ENCODE peak calls at places on chromosomes 13 and 19, in nine cellular contexts. One of them, this sample, is unnamed.

GRCh38 chr19:33373701-33374405 is at the start of gene CEBPG:
- DNase-seq in mesothelial cell of epicardium: peak
- DNase-seq in activated CD8-positive, alpha-beta memory T cell treated with anti-CD3 and anti-CD28 coated beads for 4 hours: peak
- DNase-seq in osteoblast: peak
- DNase-seq in stimulated activated effector memory CD8-positive, alpha-beta T cell treated with anti-CD3 and anti-CD28 coated beads, Interleukin-12 subunit alpha, Interleukin-12 subunit beta, amount 100 ng/mL, for 72 hours: no peak
- DNase-seq in IMR-90: peak
- DNase-seq in stimulated activated CD8-positive, alpha-beta memory T cell treated with anti-CD3 and anti-CD28 coated beads, Interleukin-12 subunit alpha, Interleukin-12 subunit beta, amount 100 ng/mL, for 4 hours: no peak
- DNase-seq in heart right ventricle: peak
- DNase-seq in lower lobe of right lung: peak
- DNase-seq in this sample: peak

GRCh38 chr13:43865892-43866291 is 13.6 kb downstream of the CCDC122 start:
- DNase-seq in mesothelial cell of epicardium: no peak
- DNase-seq in activated CD8-positive, alpha-beta memory T cell treated with anti-CD3 and anti-CD28 coated beads for 4 hours: no peak
- DNase-seq in osteoblast: no peak
- DNase-seq in stimulated activated effector memory CD8-positive, alpha-beta T cell treated with anti-CD3 and anti-CD28 coated beads, Interleukin-12 subunit alpha, Interleukin-12 subunit beta, amount 100 ng/mL, for 72 hours: no peak
- DNase-seq in IMR-90: peak
- DNase-seq in stimulated activated CD8-positive, alpha-beta memory T cell treated with anti-CD3 and anti-CD28 coated beads, Interleukin-12 subunit alpha, Interleukin-12 subunit beta, amount 100 ng/mL, for 4 hours: no peak
- DNase-seq in heart right ventricle: no peak
- DNase-seq in lower lobe of right lung: no peak
- DNase-seq in this sample: no peak

GRCh38 chr13:52868190-52868589 is 19.8 kb upstream of the PCDH8 start:
- DNase-seq in mesothelial cell of epicardium: no peak
- DNase-seq in activated CD8-positive, alpha-beta memory T cell treated with anti-CD3 and anti-CD28 coated beads for 4 hours: no peak
- DNase-seq in osteoblast: no peak
- DNase-seq in stimulated activated effector memory CD8-positive, alpha-beta T cell treated with anti-CD3 and anti-CD28 coated beads, Interleukin-12 subunit alpha, Interleukin-12 subunit beta, amount 100 ng/mL, for 72 hours: no peak
- DNase-seq in IMR-90: no peak
- DNase-seq in stimulated activated CD8-positive, alpha-beta memory T cell treated with anti-CD3 and anti-CD28 coated beads, Interleukin-12 subunit alpha, Interleukin-12 subunit beta, amount 100 ng/mL, for 4 hours: no peak
- DNase-seq in heart right ventricle: no peak
- DNase-seq in lower lobe of right lung: no peak
- DNase-seq in this sample: no peak

GRCh38 chr13:93260591-93260990 is 34.0 kb downstream of the GPC6 start:
- DNase-seq in mesothelial cell of epicardium: no peak
- DNase-seq in activated CD8-positive, alpha-beta memory T cell treated with anti-CD3 and anti-CD28 coated beads for 4 hours: no peak
- DNase-seq in osteoblast: no peak
- DNase-seq in stimulated activated effector memory CD8-positive, alpha-beta T cell treated with anti-CD3 and anti-CD28 coated beads, Interleukin-12 subunit alpha, Interleukin-12 subunit beta, amount 100 ng/mL, for 72 hours: no peak
- DNase-seq in IMR-90: peak
- DNase-seq in stimulated activated CD8-positive, alpha-beta memory T cell treated with anti-CD3 and anti-CD28 coated beads, Interleukin-12 subunit alpha, Interleukin-12 subunit beta, amount 100 ng/mL, for 4 hours: no peak
- DNase-seq in heart right ventricle: no peak
- DNase-seq in lower lobe of right lung: no peak
- DNase-seq in this sample: no peak

GRCh38 chr13:45456196-45456972 is 8.4 kb upstream of the COG3 start:
- DNase-seq in mesothelial cell of epicardium: no peak
- DNase-seq in activated CD8-positive, alpha-beta memory T cell treated with anti-CD3 and anti-CD28 coated beads for 4 hours: no peak
- DNase-seq in osteoblast: peak
- DNase-seq in stimulated activated effector memory CD8-positive, alpha-beta T cell treated with anti-CD3 and anti-CD28 coated beads, Interleukin-12 subunit alpha, Interleukin-12 subunit beta, amount 100 ng/mL, for 72 hours: no peak
- DNase-seq in IMR-90: peak
- DNase-seq in stimulated activated CD8-positive, alpha-beta memory T cell treated with anti-CD3 and anti-CD28 coated beads, Interleukin-12 subunit alpha, Interleukin-12 subunit beta, amount 100 ng/mL, for 4 hours: no peak
- DNase-seq in heart right ventricle: no peak
- DNase-seq in lower lobe of right lung: no peak
- DNase-seq in this sample: no peak

GRCh38 chr19:48218964-48219363 is 36.7 kb downstream of the CARD8 start:
- DNase-seq in mesothelial cell of epicardium: no peak
- DNase-seq in activated CD8-positive, alpha-beta memory T cell treated with anti-CD3 and anti-CD28 coated beads for 4 hours: no peak
- DNase-seq in osteoblast: no peak
- DNase-seq in stimulated activated effector memory CD8-positive, alpha-beta T cell treated with anti-CD3 and anti-CD28 coated beads, Interleukin-12 subunit alpha, Interleukin-12 subunit beta, amount 100 ng/mL, for 72 hours: no peak
- DNase-seq in IMR-90: peak
- DNase-seq in stimulated activated CD8-positive, alpha-beta memory T cell treated with anti-CD3 and anti-CD28 coated beads, Interleukin-12 subunit alpha, Interleukin-12 subunit beta, amount 100 ng/mL, for 4 hours: no peak
- DNase-seq in heart right ventricle: no peak
- DNase-seq in lower lobe of right lung: no peak
- DNase-seq in this sample: no peak

GRCh38 chr13:51520524-51520923 is 63.7 kb upstream of the WDFY2 start:
- DNase-seq in mesothelial cell of epicardium: no peak
- DNase-seq in activated CD8-positive, alpha-beta memory T cell treated with anti-CD3 and anti-CD28 coated beads for 4 hours: no peak
- DNase-seq in osteoblast: peak
- DNase-seq in stimulated activated effector memory CD8-positive, alpha-beta T cell treated with anti-CD3 and anti-CD28 coated beads, Interleukin-12 subunit alpha, Interleukin-12 subunit beta, amount 100 ng/mL, for 72 hours: no peak
- DNase-seq in IMR-90: peak
- DNase-seq in stimulated activated CD8-positive, alpha-beta memory T cell treated with anti-CD3 and anti-CD28 coated beads, Interleukin-12 subunit alpha, Interleukin-12 subunit beta, amount 100 ng/mL, for 4 hours: no peak
- DNase-seq in heart right ventricle: no peak
- DNase-seq in lower lobe of right lung: no peak
- DNase-seq in this sample: no peak

GRCh38 chr19:27774827-27775226 is 1438.1 kb downstream of the UQCRFS1 start:
- DNase-seq in mesothelial cell of epicardium: no peak
- DNase-seq in activated CD8-positive, alpha-beta memory T cell treated with anti-CD3 and anti-CD28 coated beads for 4 hours: no peak
- DNase-seq in osteoblast: no peak
- DNase-seq in stimulated activated effector memory CD8-positive, alpha-beta T cell treated with anti-CD3 and anti-CD28 coated beads, Interleukin-12 subunit alpha, Interleukin-12 subunit beta, amount 100 ng/mL, for 72 hours: no peak
- DNase-seq in IMR-90: no peak
- DNase-seq in stimulated activated CD8-positive, alpha-beta memory T cell treated with anti-CD3 and anti-CD28 coated beads, Interleukin-12 subunit alpha, Interleukin-12 subunit beta, amount 100 ng/mL, for 4 hours: no peak
- DNase-seq in heart right ventricle: no peak
- DNase-seq in lower lobe of right lung: no peak
- DNase-seq in this sample: no peak

GRCh38 chr19:23991170-23991569 is 76.5 kb downstream of the ZNF726 start:
- DNase-seq in mesothelial cell of epicardium: no peak
- DNase-seq in activated CD8-positive, alpha-beta memory T cell treated with anti-CD3 and anti-CD28 coated beads for 4 hours: no peak
- DNase-seq in osteoblast: no peak
- DNase-seq in stimulated activated effector memory CD8-positive, alpha-beta T cell treated with anti-CD3 and anti-CD28 coated beads, Interleukin-12 subunit alpha, Interleukin-12 subunit beta, amount 100 ng/mL, for 72 hours: no peak
- DNase-seq in IMR-90: no peak
- DNase-seq in stimulated activated CD8-positive, alpha-beta memory T cell treated with anti-CD3 and anti-CD28 coated beads, Interleukin-12 subunit alpha, Interleukin-12 subunit beta, amount 100 ng/mL, for 4 hours: no peak
- DNase-seq in heart right ventricle: peak
- DNase-seq in lower lobe of right lung: no peak
- DNase-seq in this sample: no peak

GRCh38 chr13:36997716-36998427 is 1.3 kb downstream of the ALG5 start:
- DNase-seq in mesothelial cell of epicardium: no peak
- DNase-seq in activated CD8-positive, alpha-beta memory T cell treated with anti-CD3 and anti-CD28 coated beads for 4 hours: no peak
- DNase-seq in osteoblast: peak
- DNase-seq in stimulated activated effector memory CD8-positive, alpha-beta T cell treated with anti-CD3 and anti-CD28 coated beads, Interleukin-12 subunit alpha, Interleukin-12 subunit beta, amount 100 ng/mL, for 72 hours: no peak
- DNase-seq in IMR-90: peak
- DNase-seq in stimulated activated CD8-positive, alpha-beta memory T cell treated with anti-CD3 and anti-CD28 coated beads, Interleukin-12 subunit alpha, Interleukin-12 subunit beta, amount 100 ng/mL, for 4 hours: no peak
- DNase-seq in heart right ventricle: no peak
- DNase-seq in lower lobe of right lung: no peak
- DNase-seq in this sample: no peak

GRCh38 chr13:94249512-94249911 is 230.0 kb downstream of the DCT start:
- DNase-seq in mesothelial cell of epicardium: no peak
- DNase-seq in activated CD8-positive, alpha-beta memory T cell treated with anti-CD3 and anti-CD28 coated beads for 4 hours: no peak
- DNase-seq in osteoblast: peak
- DNase-seq in stimulated activated effector memory CD8-positive, alpha-beta T cell treated with anti-CD3 and anti-CD28 coated beads, Interleukin-12 subunit alpha, Interleukin-12 subunit beta, amount 100 ng/mL, for 72 hours: no peak
- DNase-seq in IMR-90: peak
- DNase-seq in stimulated activated CD8-positive, alpha-beta memory T cell treated with anti-CD3 and anti-CD28 coated beads, Interleukin-12 subunit alpha, Interleukin-12 subunit beta, amount 100 ng/mL, for 4 hours: no peak
- DNase-seq in heart right ventricle: no peak
- DNase-seq in lower lobe of right lung: no peak
- DNase-seq in this sample: no peak

GRCh38 chr13:19927117-19927734 is 31.3 kb upstream of the ZMYM2 start:
- DNase-seq in mesothelial cell of epicardium: no peak
- DNase-seq in activated CD8-positive, alpha-beta memory T cell treated with anti-CD3 and anti-CD28 coated beads for 4 hours: no peak
- DNase-seq in osteoblast: peak
- DNase-seq in stimulated activated effector memory CD8-positive, alpha-beta T cell treated with anti-CD3 and anti-CD28 coated beads, Interleukin-12 subunit alpha, Interleukin-12 subunit beta, amount 100 ng/mL, for 72 hours: no peak
- DNase-seq in IMR-90: peak
- DNase-seq in stimulated activated CD8-positive, alpha-beta memory T cell treated with anti-CD3 and anti-CD28 coated beads, Interleukin-12 subunit alpha, Interleukin-12 subunit beta, amount 100 ng/mL, for 4 hours: no peak
- DNase-seq in heart right ventricle: no peak
- DNase-seq in lower lobe of right lung: no peak
- DNase-seq in this sample: no peak

GRCh38 chr19:11359421-11359820 is 4.2 kb downstream of the PLPPR2 start:
- DNase-seq in mesothelial cell of epicardium: no peak
- DNase-seq in activated CD8-positive, alpha-beta memory T cell treated with anti-CD3 and anti-CD28 coated beads for 4 hours: no peak
- DNase-seq in osteoblast: peak
- DNase-seq in stimulated activated effector memory CD8-positive, alpha-beta T cell treated with anti-CD3 and anti-CD28 coated beads, Interleukin-12 subunit alpha, Interleukin-12 subunit beta, amount 100 ng/mL, for 72 hours: no peak
- DNase-seq in IMR-90: no peak
- DNase-seq in stimulated activated CD8-positive, alpha-beta memory T cell treated with anti-CD3 and anti-CD28 coated beads, Interleukin-12 subunit alpha, Interleukin-12 subunit beta, amount 100 ng/mL, for 4 hours: no peak
- DNase-seq in heart right ventricle: no peak
- DNase-seq in lower lobe of right lung: no peak
- DNase-seq in this sample: no peak

GRCh38 chr13:24118576-24118975 is 41.9 kb upstream of the SPATA13 start:
- DNase-seq in mesothelial cell of epicardium: no peak
- DNase-seq in activated CD8-positive, alpha-beta memory T cell treated with anti-CD3 and anti-CD28 coated beads for 4 hours: no peak
- DNase-seq in osteoblast: no peak
- DNase-seq in stimulated activated effector memory CD8-positive, alpha-beta T cell treated with anti-CD3 and anti-CD28 coated beads, Interleukin-12 subunit alpha, Interleukin-12 subunit beta, amount 100 ng/mL, for 72 hours: no peak
- DNase-seq in IMR-90: no peak
- DNase-seq in stimulated activated CD8-positive, alpha-beta memory T cell treated with anti-CD3 and anti-CD28 coated beads, Interleukin-12 subunit alpha, Interleukin-12 subunit beta, amount 100 ng/mL, for 4 hours: no peak
- DNase-seq in heart right ventricle: no peak
- DNase-seq in lower lobe of right lung: no peak
- DNase-seq in this sample: no peak

GRCh38 chr19:45443462-45444317 is 20.0 kb upstream of the ERCC1 start:
- DNase-seq in mesothelial cell of epicardium: peak
- DNase-seq in activated CD8-positive, alpha-beta memory T cell treated with anti-CD3 and anti-CD28 coated beads for 4 hours: no peak
- DNase-seq in osteoblast: peak
- DNase-seq in stimulated activated effector memory CD8-positive, alpha-beta T cell treated with anti-CD3 and anti-CD28 coated beads, Interleukin-12 subunit alpha, Interleukin-12 subunit beta, amount 100 ng/mL, for 72 hours: peak
- DNase-seq in IMR-90: peak
- DNase-seq in stimulated activated CD8-positive, alpha-beta memory T cell treated with anti-CD3 and anti-CD28 coated beads, Interleukin-12 subunit alpha, Interleukin-12 subunit beta, amount 100 ng/mL, for 4 hours: peak
- DNase-seq in heart right ventricle: peak
- DNase-seq in lower lobe of right lung: peak
- DNase-seq in this sample: peak

GRCh38 chr13:107788464-107789165 is 426.7 kb downstream of the LIG4 start:
- DNase-seq in mesothelial cell of epicardium: no peak
- DNase-seq in activated CD8-positive, alpha-beta memory T cell treated with anti-CD3 and anti-CD28 coated beads for 4 hours: no peak
- DNase-seq in osteoblast: no peak
- DNase-seq in stimulated activated effector memory CD8-positive, alpha-beta T cell treated with anti-CD3 and anti-CD28 coated beads, Interleukin-12 subunit alpha, Interleukin-12 subunit beta, amount 100 ng/mL, for 72 hours: no peak
- DNase-seq in IMR-90: no peak
- DNase-seq in stimulated activated CD8-positive, alpha-beta memory T cell treated with anti-CD3 and anti-CD28 coated beads, Interleukin-12 subunit alpha, Interleukin-12 subunit beta, amount 100 ng/mL, for 4 hours: no peak
- DNase-seq in heart right ventricle: no peak
- DNase-seq in lower lobe of right lung: no peak
- DNase-seq in this sample: no peak

GRCh38 chr19:48859711-48860572 is 8.5 kb downstream of the PLEKHA4 start:
- DNase-seq in mesothelial cell of epicardium: no peak
- DNase-seq in activated CD8-positive, alpha-beta memory T cell treated with anti-CD3 and anti-CD28 coated beads for 4 hours: no peak
- DNase-seq in osteoblast: peak
- DNase-seq in stimulated activated effector memory CD8-positive, alpha-beta T cell treated with anti-CD3 and anti-CD28 coated beads, Interleukin-12 subunit alpha, Interleukin-12 subunit beta, amount 100 ng/mL, for 72 hours: no peak
- DNase-seq in IMR-90: no peak
- DNase-seq in stimulated activated CD8-positive, alpha-beta memory T cell treated with anti-CD3 and anti-CD28 coated beads, Interleukin-12 subunit alpha, Interleukin-12 subunit beta, amount 100 ng/mL, for 4 hours: no peak
- DNase-seq in heart right ventricle: no peak
- DNase-seq in lower lobe of right lung: peak
- DNase-seq in this sample: no peak

GRCh38 chr13:31518666-31519065 is 220.7 kb upstream of the RXFP2 start:
- DNase-seq in mesothelial cell of epicardium: no peak
- DNase-seq in activated CD8-positive, alpha-beta memory T cell treated with anti-CD3 and anti-CD28 coated beads for 4 hours: no peak
- DNase-seq in osteoblast: no peak
- DNase-seq in stimulated activated effector memory CD8-positive, alpha-beta T cell treated with anti-CD3 and anti-CD28 coated beads, Interleukin-12 subunit alpha, Interleukin-12 subunit beta, amount 100 ng/mL, for 72 hours: no peak
- DNase-seq in IMR-90: no peak
- DNase-seq in stimulated activated CD8-positive, alpha-beta memory T cell treated with anti-CD3 and anti-CD28 coated beads, Interleukin-12 subunit alpha, Interleukin-12 subunit beta, amount 100 ng/mL, for 4 hours: no peak
- DNase-seq in heart right ventricle: no peak
- DNase-seq in lower lobe of right lung: no peak
- DNase-seq in this sample: no peak

GRCh38 chr13:36193151-36193855 is 21.1 kb downstream of the SOHLH2 start:
- DNase-seq in mesothelial cell of epicardium: no peak
- DNase-seq in activated CD8-positive, alpha-beta memory T cell treated with anti-CD3 and anti-CD28 coated beads for 4 hours: no peak
- DNase-seq in osteoblast: no peak
- DNase-seq in stimulated activated effector memory CD8-positive, alpha-beta T cell treated with anti-CD3 and anti-CD28 coated beads, Interleukin-12 subunit alpha, Interleukin-12 subunit beta, amount 100 ng/mL, for 72 hours: no peak
- DNase-seq in IMR-90: no peak
- DNase-seq in stimulated activated CD8-positive, alpha-beta memory T cell treated with anti-CD3 and anti-CD28 coated beads, Interleukin-12 subunit alpha, Interleukin-12 subunit beta, amount 100 ng/mL, for 4 hours: no peak
- DNase-seq in heart right ventricle: no peak
- DNase-seq in lower lobe of right lung: no peak
- DNase-seq in this sample: no peak

GRCh38 chr19:37885392-37885791 is 21.0 kb downstream of the WDR87 start:
- DNase-seq in mesothelial cell of epicardium: no peak
- DNase-seq in activated CD8-positive, alpha-beta memory T cell treated with anti-CD3 and anti-CD28 coated beads for 4 hours: no peak
- DNase-seq in osteoblast: no peak
- DNase-seq in stimulated activated effector memory CD8-positive, alpha-beta T cell treated with anti-CD3 and anti-CD28 coated beads, Interleukin-12 subunit alpha, Interleukin-12 subunit beta, amount 100 ng/mL, for 72 hours: no peak
- DNase-seq in IMR-90: no peak
- DNase-seq in stimulated activated CD8-positive, alpha-beta memory T cell treated with anti-CD3 and anti-CD28 coated beads, Interleukin-12 subunit alpha, Interleukin-12 subunit beta, amount 100 ng/mL, for 4 hours: no peak
- DNase-seq in heart right ventricle: no peak
- DNase-seq in lower lobe of right lung: no peak
- DNase-seq in this sample: no peak

GRCh38 chr13:78977311-78977710 is 318.4 kb upstream of the OBI1 start:
- DNase-seq in mesothelial cell of epicardium: no peak
- DNase-seq in activated CD8-positive, alpha-beta memory T cell treated with anti-CD3 and anti-CD28 coated beads for 4 hours: no peak
- DNase-seq in osteoblast: no peak
- DNase-seq in stimulated activated effector memory CD8-positive, alpha-beta T cell treated with anti-CD3 and anti-CD28 coated beads, Interleukin-12 subunit alpha, Interleukin-12 subunit beta, amount 100 ng/mL, for 72 hours: no peak
- DNase-seq in IMR-90: no peak
- DNase-seq in stimulated activated CD8-positive, alpha-beta memory T cell treated with anti-CD3 and anti-CD28 coated beads, Interleukin-12 subunit alpha, Interleukin-12 subunit beta, amount 100 ng/mL, for 4 hours: no peak
- DNase-seq in heart right ventricle: no peak
- DNase-seq in lower lobe of right lung: no peak
- DNase-seq in this sample: no peak

GRCh38 chr13:29573190-29573589 is 22.3 kb downstream of the SLC7A1 start:
- DNase-seq in mesothelial cell of epicardium: no peak
- DNase-seq in activated CD8-positive, alpha-beta memory T cell treated with anti-CD3 and anti-CD28 coated beads for 4 hours: no peak
- DNase-seq in osteoblast: no peak
- DNase-seq in stimulated activated effector memory CD8-positive, alpha-beta T cell treated with anti-CD3 and anti-CD28 coated beads, Interleukin-12 subunit alpha, Interleukin-12 subunit beta, amount 100 ng/mL, for 72 hours: no peak
- DNase-seq in IMR-90: peak
- DNase-seq in stimulated activated CD8-positive, alpha-beta memory T cell treated with anti-CD3 and anti-CD28 coated beads, Interleukin-12 subunit alpha, Interleukin-12 subunit beta, amount 100 ng/mL, for 4 hours: no peak
- DNase-seq in heart right ventricle: no peak
- DNase-seq in lower lobe of right lung: no peak
- DNase-seq in this sample: no peak

GRCh38 chr19:3224346-3225325 is at the start of gene CELF5:
- DNase-seq in mesothelial cell of epicardium: peak
- DNase-seq in activated CD8-positive, alpha-beta memory T cell treated with anti-CD3 and anti-CD28 coated beads for 4 hours: peak
- DNase-seq in osteoblast: peak
- DNase-seq in stimulated activated effector memory CD8-positive, alpha-beta T cell treated with anti-CD3 and anti-CD28 coated beads, Interleukin-12 subunit alpha, Interleukin-12 subunit beta, amount 100 ng/mL, for 72 hours: peak
- DNase-seq in IMR-90: no peak
- DNase-seq in stimulated activated CD8-positive, alpha-beta memory T cell treated with anti-CD3 and anti-CD28 coated beads, Interleukin-12 subunit alpha, Interleukin-12 subunit beta, amount 100 ng/mL, for 4 hours: peak
- DNase-seq in heart right ventricle: no peak
- DNase-seq in lower lobe of right lung: no peak
- DNase-seq in this sample: peak

GRCh38 chr13:79794936-79795335 is 314.0 kb downstream of the NDFIP2 start:
- DNase-seq in mesothelial cell of epicardium: no peak
- DNase-seq in activated CD8-positive, alpha-beta memory T cell treated with anti-CD3 and anti-CD28 coated beads for 4 hours: no peak
- DNase-seq in osteoblast: no peak
- DNase-seq in stimulated activated effector memory CD8-positive, alpha-beta T cell treated with anti-CD3 and anti-CD28 coated beads, Interleukin-12 subunit alpha, Interleukin-12 subunit beta, amount 100 ng/mL, for 72 hours: no peak
- DNase-seq in IMR-90: no peak
- DNase-seq in stimulated activated CD8-positive, alpha-beta memory T cell treated with anti-CD3 and anti-CD28 coated beads, Interleukin-12 subunit alpha, Interleukin-12 subunit beta, amount 100 ng/mL, for 4 hours: no peak
- DNase-seq in heart right ventricle: no peak
- DNase-seq in lower lobe of right lung: no peak
- DNase-seq in this sample: no peak

GRCh38 chr13:74758188-74758587 is 624.0 kb upstream of the KLF12 start:
- DNase-seq in mesothelial cell of epicardium: no peak
- DNase-seq in activated CD8-positive, alpha-beta memory T cell treated with anti-CD3 and anti-CD28 coated beads for 4 hours: no peak
- DNase-seq in osteoblast: no peak
- DNase-seq in stimulated activated effector memory CD8-positive, alpha-beta T cell treated with anti-CD3 and anti-CD28 coated beads, Interleukin-12 subunit alpha, Interleukin-12 subunit beta, amount 100 ng/mL, for 72 hours: no peak
- DNase-seq in IMR-90: no peak
- DNase-seq in stimulated activated CD8-positive, alpha-beta memory T cell treated with anti-CD3 and anti-CD28 coated beads, Interleukin-12 subunit alpha, Interleukin-12 subunit beta, amount 100 ng/mL, for 4 hours: no peak
- DNase-seq in heart right ventricle: no peak
- DNase-seq in lower lobe of right lung: no peak
- DNase-seq in this sample: no peak

GRCh38 chr19:30226464-30227070 is 145.6 kb upstream of the ZNF536 start:
- DNase-seq in mesothelial cell of epicardium: no peak
- DNase-seq in activated CD8-positive, alpha-beta memory T cell treated with anti-CD3 and anti-CD28 coated beads for 4 hours: no peak
- DNase-seq in osteoblast: peak
- DNase-seq in stimulated activated effector memory CD8-positive, alpha-beta T cell treated with anti-CD3 and anti-CD28 coated beads, Interleukin-12 subunit alpha, Interleukin-12 subunit beta, amount 100 ng/mL, for 72 hours: no peak
- DNase-seq in IMR-90: no peak
- DNase-seq in stimulated activated CD8-positive, alpha-beta memory T cell treated with anti-CD3 and anti-CD28 coated beads, Interleukin-12 subunit alpha, Interleukin-12 subunit beta, amount 100 ng/mL, for 4 hours: no peak
- DNase-seq in heart right ventricle: no peak
- DNase-seq in lower lobe of right lung: no peak
- DNase-seq in this sample: no peak

GRCh38 chr13:51125495-51126226 is 14.6 kb upstream of the C13orf42 start:
- DNase-seq in mesothelial cell of epicardium: no peak
- DNase-seq in activated CD8-positive, alpha-beta memory T cell treated with anti-CD3 and anti-CD28 coated beads for 4 hours: no peak
- DNase-seq in osteoblast: peak
- DNase-seq in stimulated activated effector memory CD8-positive, alpha-beta T cell treated with anti-CD3 and anti-CD28 coated beads, Interleukin-12 subunit alpha, Interleukin-12 subunit beta, amount 100 ng/mL, for 72 hours: peak
- DNase-seq in IMR-90: peak
- DNase-seq in stimulated activated CD8-positive, alpha-beta memory T cell treated with anti-CD3 and anti-CD28 coated beads, Interleukin-12 subunit alpha, Interleukin-12 subunit beta, amount 100 ng/mL, for 4 hours: no peak
- DNase-seq in heart right ventricle: peak
- DNase-seq in lower lobe of right lung: peak
- DNase-seq in this sample: no peak

GRCh38 chr19:36213793-36214387 is 575 bp downstream of the ZNF565 start:
- DNase-seq in mesothelial cell of epicardium: peak
- DNase-seq in activated CD8-positive, alpha-beta memory T cell treated with anti-CD3 and anti-CD28 coated beads for 4 hours: peak
- DNase-seq in osteoblast: peak
- DNase-seq in stimulated activated effector memory CD8-positive, alpha-beta T cell treated with anti-CD3 and anti-CD28 coated beads, Interleukin-12 subunit alpha, Interleukin-12 subunit beta, amount 100 ng/mL, for 72 hours: no peak
- DNase-seq in IMR-90: peak
- DNase-seq in stimulated activated CD8-positive, alpha-beta memory T cell treated with anti-CD3 and anti-CD28 coated beads, Interleukin-12 subunit alpha, Interleukin-12 subunit beta, amount 100 ng/mL, for 4 hours: no peak
- DNase-seq in heart right ventricle: peak
- DNase-seq in lower lobe of right lung: peak
- DNase-seq in this sample: no peak

GRCh38 chr19:55640043-55640576 is 692 bp upstream of the ZNF580 start:
- DNase-seq in mesothelial cell of epicardium: no peak
- DNase-seq in activated CD8-positive, alpha-beta memory T cell treated with anti-CD3 and anti-CD28 coated beads for 4 hours: peak
- DNase-seq in osteoblast: peak
- DNase-seq in stimulated activated effector memory CD8-positive, alpha-beta T cell treated with anti-CD3 and anti-CD28 coated beads, Interleukin-12 subunit alpha, Interleukin-12 subunit beta, amount 100 ng/mL, for 72 hours: peak
- DNase-seq in IMR-90: peak
- DNase-seq in stimulated activated CD8-positive, alpha-beta memory T cell treated with anti-CD3 and anti-CD28 coated beads, Interleukin-12 subunit alpha, Interleukin-12 subunit beta, amount 100 ng/mL, for 4 hours: peak
- DNase-seq in heart right ventricle: peak
- DNase-seq in lower lobe of right lung: peak
- DNase-seq in this sample: peak

GRCh38 chr13:77810430-77810829 is 108.2 kb downstream of the EDNRB start:
- DNase-seq in mesothelial cell of epicardium: no peak
- DNase-seq in activated CD8-positive, alpha-beta memory T cell treated with anti-CD3 and anti-CD28 coated beads for 4 hours: no peak
- DNase-seq in osteoblast: no peak
- DNase-seq in stimulated activated effector memory CD8-positive, alpha-beta T cell treated with anti-CD3 and anti-CD28 coated beads, Interleukin-12 subunit alpha, Interleukin-12 subunit beta, amount 100 ng/mL, for 72 hours: no peak
- DNase-seq in IMR-90: peak
- DNase-seq in stimulated activated CD8-positive, alpha-beta memory T cell treated with anti-CD3 and anti-CD28 coated beads, Interleukin-12 subunit alpha, Interleukin-12 subunit beta, amount 100 ng/mL, for 4 hours: no peak
- DNase-seq in heart right ventricle: no peak
- DNase-seq in lower lobe of right lung: no peak
- DNase-seq in this sample: no peak

GRCh38 chr19:10412257-10412977 is 7.9 kb upstream of the PDE4A start:
- DNase-seq in mesothelial cell of epicardium: no peak
- DNase-seq in activated CD8-positive, alpha-beta memory T cell treated with anti-CD3 and anti-CD28 coated beads for 4 hours: no peak
- DNase-seq in osteoblast: no peak
- DNase-seq in stimulated activated effector memory CD8-positive, alpha-beta T cell treated with anti-CD3 and anti-CD28 coated beads, Interleukin-12 subunit alpha, Interleukin-12 subunit beta, amount 100 ng/mL, for 72 hours: no peak
- DNase-seq in IMR-90: no peak
- DNase-seq in stimulated activated CD8-positive, alpha-beta memory T cell treated with anti-CD3 and anti-CD28 coated beads, Interleukin-12 subunit alpha, Interleukin-12 subunit beta, amount 100 ng/mL, for 4 hours: no peak
- DNase-seq in heart right ventricle: no peak
- DNase-seq in lower lobe of right lung: no peak
- DNase-seq in this sample: no peak

This sample was measured in activated gamma-delta T cell.